ENCODE peak calls at places on chromosome 4, in eight cellular contexts. L, C, Z, S, V, Q, M and P are unnamed samples.

GRCh38 chr4:180828455-180829018 is 1414.7 kb upstream of the TENM3 start:
- DNase-seq in L (no peak), C (peak), Z (peak), S (no peak), V (no peak), Q (no peak), M (no peak), P (no peak)

GRCh38 chr4:3270141-3270611 is 21.2 kb downstream of the MSANTD1 start:
- DNase-seq in L (peak), C (no peak), Z (peak), S (no peak), V (no peak), Q (no peak), M (no peak), P (no peak)

GRCh38 chr4:121096629-121097028 is 24.3 kb upstream of the NDNF start:
- DNase-seq in L (no peak), C (peak), Z (no peak), S (no peak), V (no peak), Q (no peak), M (no peak), P (no peak)

GRCh38 chr4:188030401-188030800 is 34.8 kb downstream of the ZFP42 start:
- DNase-seq in L (no peak), C (no peak), Z (no peak), S (no peak), V (no peak), Q (no peak), M (no peak), P (no peak)

GRCh38 chr4:40246938-40247337 is 50.1 kb downstream of the RHOH start:
- DNase-seq in L (no peak), C (no peak), Z (no peak), S (no peak), V (no peak), Q (no peak), M (no peak), P (no peak)

GRCh38 chr4:134906404-134907023 is 704.9 kb upstream of the PABPC4L start:
- DNase-seq in L (no peak), C (peak), Z (no peak), S (no peak), V (no peak), Q (no peak), M (no peak), P (no peak)

GRCh38 chr4:1051472-1051871 is 40.0 kb downstream of the FGFRL1 start:
- DNase-seq in L (no peak), C (no peak), Z (no peak), S (no peak), V (no peak), Q (no peak), M (no peak), P (no peak)

GRCh38 chr4:16083217-16084191 is at the start of gene PROM1:
- DNase-seq in L (no peak), C (peak), Z (peak), S (no peak), V (no peak), Q (peak), M (no peak), P (no peak)

GRCh38 chr4:151417164-151417571 is 8.2 kb downstream of the FHIP1A start:
- DNase-seq in L (no peak), C (no peak), Z (no peak), S (no peak), V (no peak), Q (no peak), M (no peak), P (no peak)

GRCh38 chr4:119010909-119011606 is 122.4 kb downstream of the SYNPO2 start:
- DNase-seq in L (peak), C (no peak), Z (no peak), S (no peak), V (no peak), Q (no peak), M (no peak), P (no peak)

GRCh38 chr4:161869511-161869910 is 294.3 kb downstream of the FSTL5 start:
- DNase-seq in L (no peak), C (no peak), Z (no peak), S (no peak), V (no peak), Q (no peak), M (no peak), P (no peak)

GRCh38 chr4:10347815-10348214 is 109.4 kb downstream of the ZNF518B start:
- DNase-seq in L (no peak), C (no peak), Z (no peak), S (no peak), V (no peak), Q (no peak), M (no peak), P (no peak)

GRCh38 chr4:3065551-3065950 is 8.8 kb downstream of the HTT-AS start:
- DNase-seq in L (no peak), C (no peak), Z (no peak), S (no peak), V (no peak), Q (no peak), M (no peak), P (no peak)

GRCh38 chr4:1211371-1211770 is 37.6 kb downstream of the CTBP1 start:
- DNase-seq in L (no peak), C (no peak), Z (no peak), S (no peak), V (no peak), Q (peak), M (no peak), P (peak)

GRCh38 chr4:158211288-158211687 is 1.0 kb downstream of the TMEM144 start:
- DNase-seq in L (no peak), C (no peak), Z (no peak), S (no peak), V (no peak), Q (no peak), M (no peak), P (no peak)

GRCh38 chr4:2340272-2341061 is 78.0 kb downstream of the ZFYVE28 start:
- DNase-seq in L (no peak), C (no peak), Z (no peak), S (no peak), V (no peak), Q (no peak), M (peak), P (peak)

GRCh38 chr4:111802191-111802590 is 343.1 kb upstream of the FAM241A start:
- DNase-seq in L (no peak), C (no peak), Z (no peak), S (no peak), V (no peak), Q (no peak), M (no peak), P (no peak)

GRCh38 chr4:128385683-128386304 is 98.2 kb upstream of the PGRMC2 start:
- DNase-seq in L (no peak), C (no peak), Z (no peak), S (no peak), V (no peak), Q (no peak), M (no peak), P (no peak)

GRCh38 chr4:1559896-1560650 is 124.0 kb downstream of the FAM53A start:
- DNase-seq in L (no peak), C (no peak), Z (no peak), S (no peak), V (no peak), Q (no peak), M (no peak), P (no peak)

GRCh38 chr4:83113429-83113786 is 1.1 kb downstream of the PLAC8 start:
- DNase-seq in L (no peak), C (no peak), Z (no peak), S (no peak), V (no peak), Q (no peak), M (no peak), P (no peak)

GRCh38 chr4:105837037-105837436 is 58.2 kb upstream of the NPNT start:
- DNase-seq in L (no peak), C (no peak), Z (no peak), S (no peak), V (no peak), Q (no peak), M (no peak), P (no peak)

GRCh38 chr4:168139336-168139735 is 47.0 kb downstream of the ANXA10 start:
- DNase-seq in L (no peak), C (no peak), Z (no peak), S (no peak), V (no peak), Q (no peak), M (no peak), P (no peak)

GRCh38 chr4:150283689-150284088 is 205.4 kb downstream of the DCLK2 start:
- DNase-seq in L (no peak), C (no peak), Z (no peak), S (no peak), V (no peak), Q (no peak), M (no peak), P (no peak)

GRCh38 chr4:2243682-2244380 is 1.9 kb upstream of the HAUS3 start:
- DNase-seq in L (peak), C (no peak), Z (peak), S (no peak), V (no peak), Q (peak), M (no peak), P (peak)

GRCh38 chr4:125316391-125316780 is 1.6 kb downstream of the FAT4 start:
- DNase-seq in L (peak), C (peak), Z (peak), S (no peak), V (no peak), Q (peak), M (no peak), P (peak)

GRCh38 chr4:40954119-40954668 is 204.4 kb downstream of the NSUN7 start:
- DNase-seq in L (no peak), C (no peak), Z (no peak), S (no peak), V (no peak), Q (no peak), M (no peak), P (no peak)

GRCh38 chr4:6751611-6752485 is 30.7 kb upstream of the KIAA0232 start:
- DNase-seq in L (no peak), C (no peak), Z (no peak), S (no peak), V (no peak), Q (peak), M (no peak), P (no peak)

GRCh38 chr4:6753103-6753560 is 29.4 kb upstream of the KIAA0232 start:
- DNase-seq in L (peak), C (no peak), Z (no peak), S (no peak), V (no peak), Q (peak), M (no peak), P (no peak)

GRCh38 chr4:6753891-6754290 is 28.6 kb upstream of the KIAA0232 start:
- DNase-seq in L (no peak), C (no peak), Z (no peak), S (no peak), V (no peak), Q (peak), M (no peak), P (no peak)

GRCh38 chr4:6750302-6751221 is 32.0 kb upstream of the KIAA0232 start:
- DNase-seq in L (no peak), C (no peak), Z (no peak), S (no peak), V (no peak), Q (peak), M (no peak), P (no peak)

DNA sequence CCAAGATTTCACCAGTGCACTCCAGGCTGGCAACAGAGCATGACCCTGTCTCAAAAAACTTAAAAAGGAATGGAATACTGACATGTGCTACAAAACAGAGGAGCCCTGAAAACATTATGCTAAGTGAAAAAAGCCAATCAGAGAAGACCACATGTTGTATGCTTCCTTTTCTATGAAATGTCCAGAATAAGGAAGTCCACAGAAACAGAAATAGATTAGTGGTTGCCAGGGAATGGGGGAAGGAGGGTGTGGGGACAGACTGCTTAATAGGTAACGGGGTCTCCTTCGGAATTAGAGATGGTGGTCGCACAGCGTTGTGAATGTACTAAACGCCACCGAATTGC is 30.1 kb upstream of the KIAA0232 start:
- DNase-seq in L (no peak), C (no peak), Z (no peak), S (no peak), V (no peak), Q (no peak), M (no peak), P (no peak)
- H3K27ac ChIP-seq in L (no peak), C (no peak), Z (peak), S (peak), V (no peak), Q (peak), M (no peak), P (no peak)

GRCh38 chr4:57492479-57492878 is 382.3 kb upstream of the IGFBP7 start:
- DNase-seq in L (no peak), C (no peak), Z (peak), S (no peak), V (no peak), Q (no peak), M (no peak), P (no peak)

GRCh38 chr4:57491388-57491787 is 381.2 kb upstream of the IGFBP7 start:
- DNase-seq in L (no peak), C (no peak), Z (no peak), S (no peak), V (no peak), Q (no peak), M (no peak), P (no peak)

DNA sequence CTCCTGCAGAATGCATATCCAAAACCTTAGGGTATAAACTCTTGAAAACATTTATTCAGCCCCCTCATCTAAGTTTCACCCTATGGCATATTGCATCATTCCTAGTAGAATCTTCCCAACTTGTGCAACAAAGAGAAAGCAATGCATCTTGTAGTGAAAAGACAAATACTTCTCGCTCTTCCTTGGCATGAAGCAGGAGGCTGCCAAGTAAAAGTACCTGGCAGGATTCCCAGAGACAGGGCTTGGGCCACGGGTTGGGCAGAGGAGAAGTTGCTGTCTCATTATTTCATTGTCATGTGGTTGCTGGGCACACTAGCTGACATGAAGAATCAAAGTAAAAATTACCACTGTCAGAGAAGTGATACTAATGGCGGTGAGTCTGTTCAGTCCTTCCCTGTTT is 380.3 kb upstream of the IGFBP7 start:
- DNase-seq in L (no peak), C (no peak), Z (peak), S (no peak), V (no peak), Q (no peak), M (no peak), P (no peak)
- H3K27ac ChIP-seq in L (no peak), C (no peak), Z (no peak), S (no peak), V (no peak), Q (no peak), M (no peak), P (no peak)

GRCh38 chr4:74111990-74112389 is 13.0 kb upstream of the CXCL2 start:
- DNase-seq in L (no peak), C (no peak), Z (peak), S (no peak), V (no peak), Q (no peak), M (no peak), P (no peak)

GRCh38 chr4:74110670-74111069 is 11.7 kb upstream of the CXCL2 start:
- DNase-seq in L (no peak), C (no peak), Z (no peak), S (no peak), V (no peak), Q (no peak), M (no peak), P (no peak)

GRCh38 chr4:74109894-74110605 is 11.1 kb upstream of the CXCL2 start:
- DNase-seq in L (no peak), C (no peak), Z (no peak), S (no peak), V (no peak), Q (no peak), M (no peak), P (no peak)

GRCh38 chr4:74112399-74113090 is 13.6 kb upstream of the CXCL2 start:
- DNase-seq in L (no peak), C (no peak), Z (no peak), S (no peak), V (no peak), Q (peak), M (no peak), P (no peak)

GRCh38 chr4:74111576-74111975 is 12.6 kb upstream of the CXCL2 start:
- DNase-seq in L (no peak), C (no peak), Z (no peak), S (no peak), V (no peak), Q (no peak), M (no peak), P (no peak)
- H3K27ac ChIP-seq in L (peak), C (no peak), Z (peak), S (no peak), V (no peak), Q (no peak), M (no peak), P (no peak)

DNA sequence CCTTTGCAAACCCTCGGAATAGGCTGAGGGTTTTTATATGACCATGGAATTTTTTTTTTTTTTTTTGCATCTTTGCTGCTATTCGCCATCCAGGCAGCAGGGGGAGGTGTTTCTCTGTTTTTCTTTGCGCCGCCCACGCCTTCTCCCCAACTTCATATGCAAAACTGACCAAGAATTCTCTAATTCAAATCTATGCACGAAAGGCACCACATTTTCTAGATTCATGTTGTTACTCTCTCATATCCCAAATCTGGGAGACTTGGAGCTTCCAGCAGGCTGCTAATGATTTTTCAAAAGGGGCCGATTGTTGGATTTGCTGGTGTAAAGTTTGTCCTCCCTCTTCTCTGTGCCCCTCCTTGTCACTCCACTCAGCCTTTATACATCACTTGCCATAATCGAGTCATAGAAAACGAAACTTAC is 29.1 kb upstream of the BOD1L1 start:
- DNase-seq in L (peak), C (peak), Z (peak), S (peak), V (peak), Q (peak), M (peak), P (peak)
- H3K27ac ChIP-seq in L (no peak), C (no peak), Z (no peak), S (no peak), V (no peak), Q (peak), M (no peak), P (no peak)

GRCh38 chr4:94453534-94453963 is 1.8 kb downstream of the PDLIM5 start:
- DNase-seq in L (no peak), C (no peak), Z (no peak), S (no peak), V (no peak), Q (no peak), M (no peak), P (no peak)

GRCh38 chr4:94454405-94454804 is 2.7 kb downstream of the PDLIM5 start:
- DNase-seq in L (no peak), C (no peak), Z (no peak), S (no peak), V (no peak), Q (no peak), M (no peak), P (no peak)

GRCh38 chr4:94451051-94451404 is 714 bp upstream of the PDLIM5 start:
- DNase-seq in L (no peak), C (no peak), Z (no peak), S (no peak), V (no peak), Q (no peak), M (no peak), P (no peak)

GRCh38 chr4:94451669-94452475 is at the start of gene PDLIM5:
- DNase-seq in L (peak), C (peak), Z (peak), S (peak), V (peak), Q (peak), M (peak), P (peak)

DNA sequence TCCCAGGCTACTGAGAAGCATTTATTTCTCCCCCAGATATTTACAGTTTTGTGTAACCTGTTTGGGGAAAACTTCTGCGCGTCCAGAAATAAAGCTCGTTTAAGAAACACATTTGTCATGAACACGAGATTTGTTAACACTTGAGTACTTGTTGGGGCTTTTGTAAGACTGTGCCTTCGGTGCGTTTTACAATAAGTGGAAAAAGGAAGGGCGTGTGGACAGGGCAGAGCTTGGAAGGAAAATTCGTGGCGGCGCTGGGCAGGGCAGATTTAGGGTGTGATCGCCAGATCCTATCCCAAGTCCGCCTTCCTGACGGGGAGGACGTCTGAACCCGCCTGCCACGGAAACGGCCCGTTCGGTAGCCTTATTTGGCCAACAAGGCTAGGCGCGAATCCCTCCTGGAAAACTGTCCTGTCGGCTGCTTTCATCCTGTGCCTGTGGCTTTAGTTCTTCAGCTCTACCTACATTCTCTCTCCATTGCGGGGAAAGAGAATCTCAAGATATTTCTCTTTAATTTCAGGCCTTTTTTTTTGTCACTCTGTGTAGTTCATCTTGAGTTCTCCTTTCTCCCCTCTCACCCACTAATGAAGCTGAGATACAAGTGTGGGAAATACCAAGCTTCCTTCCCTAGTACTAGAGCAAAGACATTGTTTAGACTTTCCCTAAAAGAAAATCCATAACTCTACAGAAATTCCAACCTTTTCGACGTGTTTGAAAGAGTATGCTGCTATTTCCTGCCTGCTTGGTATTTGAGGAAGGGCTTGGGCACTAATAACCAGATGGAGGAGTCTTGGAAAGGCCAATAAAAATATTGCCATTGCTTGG is 946 bp downstream of the PDLIM5 start:
- DNase-seq in L (peak), C (peak), Z (peak), S (peak), V (peak), Q (peak), M (peak), P (peak)
- H3K27ac ChIP-seq in L (peak), C (peak), Z (peak), S (peak), V (peak), Q (peak), M (peak), P (peak)

GRCh38 chr4:12459126-12459525 is 1025.0 kb downstream of the RAB28 start:
- DNase-seq in L (no peak), C (no peak), Z (no peak), S (no peak), V (no peak), Q (no peak), M (no peak), P (no peak)
- H3K27ac ChIP-seq in L (no peak), C (no peak), Z (no peak), S (no peak), V (no peak), Q (no peak), M (no peak), P (no peak)

GRCh38 chr4:98657531-98658286 is 702 bp downstream of the TSPAN5 start:
- DNase-seq in L (peak), C (peak), Z (no peak), S (no peak), V (peak), Q (peak), M (peak), P (peak)
- H3K27ac ChIP-seq in L (peak), C (no peak), Z (peak), S (peak), V (peak), Q (no peak), M (peak), P (peak)